ENCODE peak calls at places on chromosomes 13 and 19, in seven cellular contexts. J, L, D, X, T, Q and W are unnamed samples. For H4K20me1, the result is how much of the 10 kb centered on the place peaks cover.

GRCh38 chr13:46341112-46341711 is 45.8 kb downstream of the RUBCNL start:
- DNase-seq in J (peak), D (peak), X (peak), Q (no peak), L (peak), T (peak), W (peak)

GRCh38 chr13:99312493-99312883 is 5.3 kb upstream of the GPR183 start:
- DNase-seq in L (no peak), X (peak), Q (no peak), T (peak), D (no peak), J (peak), W (peak)

GRCh38 chr13:49587311-49587847 is 2.0 kb upstream of the RCBTB1 start:
- DNase-seq in T (peak), J (peak), X (peak), D (peak), Q (peak), L (peak), W (peak)

GRCh38 chr19:2962018-2962670 is 15.2 kb upstream of the TLE6 start:
- DNase-seq in J (peak), L (peak), Q (peak), D (peak), X (peak), T (peak), W (peak)

GRCh38 chr13:58908019-58908679 is 1255.6 kb downstream of the DIAPH3 start:
- DNase-seq in X (no peak), T (no peak), D (no peak), J (no peak), L (no peak), Q (no peak), W (no peak)

GRCh38 chr19:1942934-1943555 is 2.1 kb downstream of the CSNK1G2 start:
- DNase-seq in X (peak), T (peak), Q (no peak), L (no peak), J (no peak), D (no peak), W (peak)

GRCh38 chr13:50069255-50069654 is 54.0 kb downstream of the KCNRG start:
- DNase-seq in X (no peak), J (peak), Q (no peak), D (no peak), T (peak), L (no peak), W (no peak)

GRCh38 chr19:1587872-1588271 is 4.8 kb downstream of the MBD3 start:
- DNase-seq in D (no peak), L (peak), Q (peak), T (no peak), J (no peak), X (no peak), W (no peak)

GRCh38 chr19:50273821-50274220 is 55.4 kb downstream of the KCNC3 start:
- DNase-seq in J (no peak), Q (no peak), L (no peak), D (no peak), T (no peak), X (no peak), W (no peak)

GRCh38 chr19:5948697-5949564 is 29.0 kb downstream of the RANBP3 start:
- DNase-seq in L (no peak), T (no peak), Q (no peak), X (no peak), J (no peak), D (no peak), W (peak)

GRCh38 chr13:77565635-77566034 is 30.1 kb downstream of the SCEL start:
- DNase-seq in Q (peak), D (peak), L (peak), T (peak), J (peak), X (peak), W (no peak)

GRCh38 chr19:9819590-9819898 is 665 bp upstream of the FBXL12 start:
- DNase-seq in J (no peak), L (no peak), T (no peak), Q (no peak), X (no peak), D (no peak), W (no peak)

GRCh38 chr13:109273326-109273751 is 513.0 kb downstream of the IRS2 start:
- DNase-seq in D (peak), X (peak), J (peak), Q (no peak), T (peak), L (peak), W (no peak)

GRCh38 chr13:102870677-102871415 is 25.0 kb downstream of the ERCC5 start:
- DNase-seq in J (peak), X (peak), D (peak), Q (peak), T (peak), L (peak), W (peak)

GRCh38 chr19:33621811-33622504 is at the start of gene CHST8:
- DNase-seq in D (no peak), Q (no peak), X (peak), J (no peak), L (peak), T (peak), W (peak)

GRCh38 chr19:55777528-55777927 is 8.6 kb downstream of the RFPL4AL1 start:
- DNase-seq in X (no peak), L (no peak), J (no peak), T (no peak), D (peak), Q (no peak), W (no peak)

GRCh38 chr19:47798904-47799266 is 5.5 kb downstream of the TPRX1 start:
- DNase-seq in D (no peak), J (no peak), X (no peak), L (no peak), Q (no peak), T (no peak), W (no peak)

GRCh38 chr19:4094291-4094690 is 27.6 kb upstream of the ZBTB7A start:
- DNase-seq in X (no peak), D (no peak), L (no peak), J (no peak), T (no peak), Q (no peak), W (no peak)

GRCh38 chr13:65966991-65967451 is 1263.1 kb downstream of the PCDH9 start:
- DNase-seq in T (peak), Q (peak), L (peak), X (peak), J (peak), D (peak), W (peak)

GRCh38 chr13:80382576-80382975 is 41.6 kb upstream of the SPRY2 start:
- DNase-seq in J (no peak), Q (no peak), L (no peak), X (no peak), D (no peak), T (no peak), W (no peak)

GRCh38 chr13:109715902-109716301 is 70.5 kb downstream of the IRS2 start:
- DNase-seq in L (peak), T (peak), Q (no peak), J (peak), D (peak), X (no peak), W (no peak)

GRCh38 chr13:80217614-80218456 is 123.1 kb downstream of the SPRY2 start:
- DNase-seq in X (peak), T (no peak), J (peak), L (no peak), D (peak), Q (no peak), W (no peak)

GRCh38 chr13:105147481-105147880 is 1388.0 kb downstream of the EFNB2 start:
- DNase-seq in Q (no peak), T (no peak), X (peak), L (no peak), D (no peak), J (no peak), W (no peak)

GRCh38 chr19:51195616-51196015 is 29.3 kb upstream of the CD33 start:
- DNase-seq in J (no peak), T (no peak), D (no peak), L (no peak), Q (no peak), X (no peak), W (no peak)

GRCh38 chr19:4897146-4897545 is 5.5 kb downstream of the ARRDC5 start:
- DNase-seq in T (no peak), D (no peak), L (no peak), J (no peak), X (no peak), Q (no peak), W (no peak)

GRCh38 chr19:47123406-47123805 is 7.2 kb upstream of the SAE1 start:
- DNase-seq in Q (no peak), X (no peak), L (no peak), D (no peak), J (no peak), T (peak), W (no peak)

GRCh38 chr19:35048911-35049411 is 7.4 kb downstream of the HPN start:
- DNase-seq in Q (no peak), T (no peak), X (no peak), L (no peak), D (no peak), J (no peak), W (peak)

GRCh38 chr13:36848228-36848982 is 29.4 kb downstream of the RFXAP start:
- DNase-seq in Q (no peak), T (peak), D (no peak), J (peak), L (no peak), X (no peak), W (no peak)

GRCh38 chr13:49371943-49372636 is 71.8 kb downstream of the CAB39L start:
- DNase-seq in T (no peak), X (peak), D (peak), L (no peak), J (no peak), Q (peak), W (no peak)

GRCh38 chr13:102626928-102627327 is 30.1 kb downstream of the TPP2 start:
- DNase-seq in D (no peak), T (no peak), Q (no peak), J (no peak), X (no peak), L (no peak), W (no peak)

GRCh38 chr13:84118845-84119409 is 236.7 kb upstream of the SLITRK1 start:
- DNase-seq in T (no peak), L (no peak), X (no peak), D (no peak), J (no peak), Q (no peak), W (no peak)

GRCh38 chr19:29371766-29372415 is 153.9 kb upstream of the VSTM2B start:
- DNase-seq in L (no peak), D (no peak), J (no peak), X (no peak), T (no peak), Q (no peak), W (no peak)

GRCh38 chr19:2061093-2061935 is 10.3 kb upstream of the MKNK2 start:
- DNase-seq in D (peak), X (peak), J (peak), Q (peak), T (peak), L (peak), W (peak)

GRCh38 chr13:112986946-112987345 is 17.9 kb downstream of the MCF2L start:
- DNase-seq in T (no peak), L (no peak), X (no peak), D (no peak), J (no peak), Q (no peak), W (no peak)

GRCh38 chr13:51494151-51494550 is 41.3 kb upstream of the INTS6 start:
- DNase-seq in L (no peak), Q (no peak), D (no peak), X (peak), J (peak), T (peak), W (no peak)

GRCh38 chr13:73092831-73093230 is 34.0 kb downstream of the KLF5 start:
- DNase-seq in T (no peak), Q (peak), L (no peak), X (no peak), D (no peak), J (no peak), W (no peak)

GRCh38 chr19:48836089-48837017 is at the start of gene HSD17B14:
- DNase-seq in Q (no peak), D (peak), X (peak), L (no peak), J (no peak), T (peak), W (peak)

GRCh38 chr19:35955881-35956634 is 19.9 kb downstream of the LRFN3 start:
- DNase-seq in J (no peak), T (no peak), X (no peak), L (no peak), Q (no peak), D (no peak), W (peak)

GRCh38 chr13:37403776-37404497 is 194.6 kb downstream of the POSTN start:
- DNase-seq in X (peak), L (peak), T (peak), D (no peak), J (peak), Q (no peak), W (no peak)

DNA sequence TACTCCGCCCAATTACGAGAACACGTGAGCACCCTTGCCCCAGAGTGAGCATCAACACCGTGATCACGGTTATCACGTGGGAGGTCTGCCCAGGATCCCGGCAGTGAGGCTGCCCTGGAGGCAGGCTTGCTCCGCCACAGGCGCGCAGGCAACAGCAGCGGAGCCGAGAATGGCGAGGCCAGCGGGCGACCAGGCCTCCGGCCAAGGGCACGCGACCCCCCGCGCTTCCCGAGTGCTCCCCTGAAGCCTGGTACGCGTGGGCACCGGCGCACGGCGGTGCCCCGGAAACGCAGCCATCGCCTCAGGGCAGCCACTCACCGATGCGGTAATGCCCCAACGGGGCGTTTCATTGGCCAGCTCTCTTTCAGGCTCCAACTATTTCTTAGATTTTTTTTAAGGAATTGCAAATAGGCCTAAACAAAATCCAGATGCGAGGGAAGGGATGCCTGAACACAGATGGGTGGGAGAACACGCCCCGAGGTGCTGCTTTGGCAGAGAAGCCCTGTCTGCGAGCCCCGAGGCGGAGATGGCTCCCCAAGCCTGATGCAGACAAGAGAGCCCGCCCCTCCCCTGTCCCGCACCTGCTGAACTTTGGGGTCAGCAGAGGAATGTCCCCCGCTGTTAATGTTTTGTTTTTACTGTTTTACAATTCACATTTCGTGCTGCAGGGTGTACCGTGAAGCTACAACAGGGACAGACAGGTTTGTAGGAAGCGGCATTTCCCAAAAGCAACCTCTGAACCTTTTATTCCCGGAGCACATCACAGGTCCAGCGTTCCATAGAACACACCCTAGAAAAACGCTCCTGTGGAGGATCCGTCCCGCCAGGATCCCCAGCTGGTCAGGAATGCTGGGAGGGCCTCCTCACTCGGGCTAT is 132.7 kb downstream of the ZDHHC20 start:
- DNase-seq in X (peak), L (peak), D (no peak), Q (no peak), J (peak), T (peak), W (peak)
- H3K4me3 ChIP-seq in X (no peak), L (peak), D (no peak), Q (peak), J (peak), T (peak), W (peak)

GRCh38 chr13:23777571-23777870 is 111.7 kb downstream of the MIPEP start:
- DNase-seq in D (no peak), J (no peak), Q (no peak), L (no peak), T (no peak), X (no peak), W (no peak)

GRCh38 chr13:23776698-23777570 is 112.3 kb downstream of the MIPEP start:
- DNase-seq in L (no peak), X (no peak), D (no peak), T (no peak), Q (no peak), J (no peak), W (no peak)

GRCh38 chr13:23771966-23772365 is 117.2 kb downstream of the MIPEP start:
- DNase-seq in Q (no peak), J (no peak), T (peak), X (peak), D (peak), L (peak), W (no peak)

GRCh38 chr13:23770428-23770827 is 118.8 kb downstream of the MIPEP start:
- DNase-seq in X (no peak), D (no peak), L (no peak), T (no peak), Q (no peak), J (no peak), W (no peak)

DNA sequence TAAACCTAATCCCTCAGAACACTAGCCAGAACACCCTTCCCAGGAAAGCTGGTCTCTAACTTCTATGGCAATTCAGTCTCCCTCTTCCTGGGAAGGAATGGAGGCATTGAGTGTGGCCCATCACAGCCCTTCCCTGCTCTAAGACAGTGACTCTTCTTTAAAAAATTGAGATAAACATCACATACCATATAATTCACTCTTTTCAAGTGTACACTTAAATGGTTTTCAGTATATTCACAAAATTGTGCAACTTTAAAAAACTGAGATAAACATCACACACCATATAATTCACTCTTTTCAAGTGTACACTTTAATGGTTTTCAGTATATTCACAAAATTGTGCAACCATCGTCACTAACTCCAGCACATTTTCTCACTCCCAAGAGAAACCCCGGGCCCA is 116.5 kb downstream of the MIPEP start:
- DNase-seq in T (no peak), L (no peak), J (no peak), D (no peak), Q (no peak), X (no peak), W (no peak)
- H4K20me1 ChIP-seq in T (under half), L (under half), J (under half), D (under half), Q (under half), X (under half), W (under half)

GRCh38 chr13:44921931-44922758 is 67.1 kb downstream of the NUFIP1 start:
- DNase-seq in J (peak), X (peak), T (peak), Q (peak), D (peak), L (peak), W (peak)
- H3K27ac ChIP-seq in J (peak), X (peak), T (peak), Q (no peak), D (peak), L (peak), W (peak)

DNA sequence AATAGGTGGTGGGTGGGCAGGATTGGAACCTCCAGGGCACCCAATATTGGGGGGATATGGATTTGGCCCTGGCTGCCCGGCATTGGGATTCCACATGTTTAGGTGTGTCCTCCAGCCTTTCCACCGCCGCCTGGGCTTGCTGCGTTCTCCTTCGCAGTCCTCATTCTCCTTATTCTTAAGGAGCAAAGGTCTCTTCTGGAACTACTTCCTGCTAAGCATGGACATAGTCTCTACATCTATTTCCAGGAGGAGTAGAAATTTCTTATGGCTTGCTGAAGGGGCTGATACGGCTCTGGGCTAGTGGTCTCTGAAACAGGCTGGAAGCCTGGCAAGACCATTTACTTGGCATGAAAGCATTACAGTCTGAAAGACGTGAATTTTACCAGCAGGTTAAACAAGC is 9.2 kb upstream of the FCGBP start:
- DNase-seq in J (no peak), L (no peak), D (no peak), T (no peak), Q (no peak), X (no peak), W (no peak)
- H3K4me3 ChIP-seq in J (no peak), L (no peak), D (no peak), T (no peak), Q (no peak), X (no peak), W (no peak)

DNA sequence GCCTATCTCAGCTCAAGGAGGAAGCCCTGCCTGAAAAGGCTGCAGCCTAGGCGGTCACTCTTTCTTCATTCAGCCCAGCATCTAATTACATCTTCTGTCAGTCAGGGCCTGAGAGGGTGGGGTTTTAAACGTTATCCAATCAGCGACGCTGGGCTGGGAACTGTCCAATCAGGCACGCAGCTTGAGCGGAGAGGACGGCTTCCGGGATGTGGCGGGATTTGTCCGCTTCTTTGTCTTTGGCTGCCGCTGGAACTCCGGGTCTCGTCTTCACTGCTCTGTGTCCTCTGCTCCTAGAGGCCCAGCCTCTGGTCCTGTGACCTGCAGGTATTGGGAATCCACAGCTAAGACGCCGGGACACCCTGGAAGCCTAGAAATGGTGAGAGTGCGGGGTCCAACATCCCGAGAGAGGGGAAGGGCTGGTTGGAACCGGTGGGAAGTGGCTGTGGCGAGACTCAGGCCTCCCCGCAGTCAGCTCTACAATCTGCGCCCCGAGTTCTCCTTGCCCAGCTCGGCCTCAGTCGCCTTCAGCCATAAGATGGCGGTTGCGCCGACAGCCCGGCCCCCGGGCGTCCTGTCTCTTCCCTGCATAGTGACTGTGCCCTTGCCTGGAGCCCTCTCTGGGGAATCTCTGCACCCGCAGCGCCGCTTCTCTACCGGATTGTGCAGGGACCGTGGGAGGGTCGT is at the start of gene ZNF738:
- DNase-seq in D (peak), Q (peak), T (peak), L (peak), X (peak), J (peak), W (peak)
- H4K20me1 ChIP-seq in D (under half), Q (under half), T (under half), L (under half), X (under half), J (under half), W (under half)

DNA sequence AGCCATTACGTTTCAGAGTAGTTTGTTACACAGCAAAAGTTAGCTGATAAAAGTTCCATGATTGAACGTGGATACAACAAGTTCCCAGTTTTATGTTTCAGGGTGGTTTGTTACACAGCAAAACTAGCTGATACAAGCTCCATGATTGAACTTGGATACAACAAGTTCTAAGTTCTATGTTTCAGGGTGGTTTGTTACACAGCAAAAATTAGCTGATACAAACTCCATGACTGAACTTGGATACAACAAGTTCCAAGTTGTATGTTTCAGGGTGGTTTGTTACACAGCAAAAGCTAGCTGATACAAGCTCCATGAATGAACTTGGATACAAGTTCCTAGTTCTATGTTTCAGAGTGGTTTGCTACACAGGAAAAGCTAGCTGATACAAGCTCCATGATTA is 47.6 kb downstream of the INSR start:
- DNase-seq in D (no peak), X (no peak), L (no peak), Q (no peak), T (no peak), J (no peak), W (no peak)
- H3K27ac ChIP-seq in D (no peak), X (no peak), L (no peak), Q (no peak), T (no peak), J (no peak), W (no peak)